ENCODE peak calls at places on chromosomes 11 and 22, in five cellular contexts. One of them, this sample, is unnamed.

GRCh38 chr11:78277314-78277994 is 88.7 kb downstream of the USP35 start:
- DNase-seq in retinal pigment epithelial cell: no peak
- DNase-seq in mucosa of descending colon: peak; percentile 56
- DNase-seq in AG10803: no peak
- DNase-seq in H7: no peak
- DNase-seq in this sample: no peak

GRCh38 chr11:16924826-16925494 is 89.3 kb downstream of the PLEKHA7 start:
- DNase-seq in mucosa of descending colon: peak; percentile 88
- DNase-seq in retinal pigment epithelial cell: no peak
- DNase-seq in AG10803: peak; percentile 7
- DNase-seq in H7: peak; percentile 87
- DNase-seq in this sample: peak; percentile 64

GRCh38 chr11:13249992-13250391 is 27.6 kb upstream of the BMAL1 start:
- DNase-seq in mucosa of descending colon: no peak
- DNase-seq in AG10803: no peak
- DNase-seq in retinal pigment epithelial cell: no peak
- DNase-seq in H7: no peak
- DNase-seq in this sample: peak; percentile 52

GRCh38 chr11:96006016-96006415 is 82.1 kb upstream of the MTMR2 start:
- DNase-seq in mucosa of descending colon: no peak
- DNase-seq in H7: no peak
- DNase-seq in AG10803: no peak
- DNase-seq in retinal pigment epithelial cell: no peak
- DNase-seq in this sample: no peak

GRCh38 chr11:102240502-102240901 is 76.8 kb upstream of the BIRC3 start:
- DNase-seq in H7: no peak
- DNase-seq in retinal pigment epithelial cell: peak; percentile 77
- DNase-seq in AG10803: peak; percentile 88
- DNase-seq in mucosa of descending colon: no peak
- DNase-seq in this sample: peak; percentile 61

GRCh38 chr11:76978818-76979217 is 55.4 kb upstream of the B3GNT6 start:
- DNase-seq in retinal pigment epithelial cell: no peak
- DNase-seq in mucosa of descending colon: no peak
- DNase-seq in AG10803: no peak
- DNase-seq in H7: no peak
- DNase-seq in this sample: no peak

GRCh38 chr11:31995525-31996123 is 95.2 kb upstream of the RCN1 start:
- DNase-seq in retinal pigment epithelial cell: no peak
- DNase-seq in H7: no peak
- DNase-seq in mucosa of descending colon: no peak
- DNase-seq in AG10803: peak; percentile 29
- DNase-seq in this sample: peak; percentile 11

GRCh38 chr11:37595845-37596244 is 997.8 kb upstream of the RAG2 start:
- DNase-seq in AG10803: no peak
- DNase-seq in mucosa of descending colon: no peak
- DNase-seq in retinal pigment epithelial cell: no peak
- DNase-seq in H7: no peak
- DNase-seq in this sample: no peak

GRCh38 chr22:38948181-38948940 is 9.0 kb upstream of the APOBEC3A start:
- DNase-seq in mucosa of descending colon: peak; percentile 26
- DNase-seq in AG10803: no peak
- DNase-seq in H7: no peak
- DNase-seq in retinal pigment epithelial cell: no peak
- DNase-seq in this sample: no peak

GRCh38 chr11:66172146-66172545 is 96.3 kb upstream of the RAB1B start:
- DNase-seq in H7: no peak
- DNase-seq in AG10803: peak; percentile 9
- DNase-seq in mucosa of descending colon: no peak
- DNase-seq in retinal pigment epithelial cell: no peak
- DNase-seq in this sample: peak; percentile 66
- H3K4me3 ChIP-seq in H7: no peak overlapping the region
- H3K4me3 ChIP-seq in AG10803: no peak overlapping the region
- H3K4me3 ChIP-seq in mucosa of descending colon: no peak overlapping the region
- H3K4me3 ChIP-seq in retinal pigment epithelial cell: no peak overlapping the region
- H3K4me3 ChIP-seq in this sample: no peak overlapping the region

GRCh38 chr11:72740060-72740424 is 12.2 kb downstream of the ARAP1 start:
- DNase-seq in retinal pigment epithelial cell: no peak
- DNase-seq in mucosa of descending colon: no peak
- DNase-seq in AG10803: no peak
- DNase-seq in H7: no peak
- DNase-seq in this sample: no peak

GRCh38 chr11:72737341-72737740 is 14.9 kb downstream of the ARAP1 start:
- DNase-seq in AG10803: no peak
- DNase-seq in retinal pigment epithelial cell: no peak
- DNase-seq in H7: no peak
- DNase-seq in mucosa of descending colon: no peak
- DNase-seq in this sample: no peak

GRCh38 chr11:72739240-72740059 is 12.8 kb downstream of the ARAP1 start:
- DNase-seq in AG10803: no peak
- DNase-seq in mucosa of descending colon: no peak
- DNase-seq in H7: no peak
- DNase-seq in retinal pigment epithelial cell: no peak
- DNase-seq in this sample: no peak

GRCh38 chr11:72736452-72737069 is 15.6 kb downstream of the ARAP1 start:
- DNase-seq in retinal pigment epithelial cell: no peak
- DNase-seq in H7: peak; percentile 51
- DNase-seq in AG10803: peak; percentile 50
- DNase-seq in mucosa of descending colon: no peak
- DNase-seq in this sample: peak; percentile 86

DNA sequence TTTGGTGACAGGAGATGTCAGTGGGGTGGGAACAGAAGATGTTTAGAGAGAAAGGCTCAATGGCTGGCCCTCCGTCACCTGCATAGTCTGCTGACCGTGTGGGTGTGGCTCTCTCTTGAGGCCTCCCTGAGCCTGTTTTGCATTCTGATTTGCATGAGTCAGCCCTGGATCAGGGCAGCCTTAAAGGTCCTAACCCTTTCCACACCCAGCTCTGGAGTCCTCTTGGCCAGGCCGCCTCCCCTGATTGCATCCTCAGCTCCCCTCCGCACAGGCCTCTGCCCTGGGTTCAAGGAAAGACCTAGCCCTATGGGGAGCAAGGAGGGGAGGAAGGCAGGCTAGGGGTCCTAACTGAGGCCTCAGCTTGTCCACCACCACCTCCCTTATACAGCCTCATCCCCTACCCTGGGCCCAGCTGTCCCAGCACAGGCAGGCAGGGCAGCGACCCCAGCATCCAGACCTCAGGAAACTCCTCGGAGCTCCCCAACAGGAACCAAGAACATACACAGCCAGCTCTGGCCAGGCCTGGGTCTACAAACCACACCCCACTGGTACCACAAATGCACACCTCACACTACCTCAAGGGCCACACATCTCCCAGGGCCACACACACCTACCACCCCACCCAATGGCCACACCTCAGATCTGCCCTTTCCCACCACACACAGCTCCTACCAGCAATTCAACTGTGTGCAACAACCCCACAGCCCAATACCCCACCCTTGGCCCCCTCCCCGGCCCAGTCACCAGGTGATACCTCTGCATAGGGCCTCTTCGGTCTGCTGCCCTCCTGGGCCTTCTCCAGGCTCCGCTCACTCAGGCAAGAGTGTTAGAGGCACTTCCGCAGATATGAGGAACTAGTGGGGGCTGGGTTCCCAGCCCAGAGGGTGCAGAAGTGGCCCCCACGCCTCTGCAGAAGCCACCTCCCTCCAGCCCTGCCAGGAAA is 13.7 kb downstream of the ARAP1 start:
- DNase-seq in H7: peak; percentile 59
- DNase-seq in mucosa of descending colon: no peak
- DNase-seq in retinal pigment epithelial cell: no peak
- DNase-seq in AG10803: peak; percentile 52
- DNase-seq in this sample: peak; percentile 53
- H3K4me3 ChIP-seq in H7: no peak overlapping the region
- H3K4me3 ChIP-seq in mucosa of descending colon: no peak overlapping the region
- H3K4me3 ChIP-seq in retinal pigment epithelial cell: no peak overlapping the region
- H3K4me3 ChIP-seq in AG10803: no peak overlapping the region
- H3K4me3 ChIP-seq in this sample: no peak overlapping the region

DNA sequence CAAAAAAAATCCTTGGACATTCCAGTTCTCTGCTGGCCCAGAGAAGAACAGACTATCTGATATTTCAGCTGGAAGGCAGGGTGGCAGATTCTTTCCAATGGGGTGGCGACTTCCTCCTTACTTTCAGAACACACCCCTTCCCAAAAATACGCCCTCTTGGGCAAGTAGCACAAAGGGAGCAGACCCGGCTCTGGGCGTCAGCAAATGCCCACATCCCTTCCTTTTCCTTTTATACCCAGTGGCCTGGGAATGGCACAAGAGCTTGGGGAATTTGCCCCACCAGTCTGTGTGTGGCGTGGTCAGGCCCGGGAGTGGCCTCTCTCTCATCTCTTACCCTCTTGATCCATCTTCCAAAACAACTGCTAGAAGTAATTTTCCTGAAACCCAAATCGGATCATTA is 33.0 kb upstream of the NUP160 start:
- DNase-seq in H7: no peak
- DNase-seq in mucosa of descending colon: no peak
- DNase-seq in retinal pigment epithelial cell: no peak
- DNase-seq in AG10803: no peak
- DNase-seq in this sample: no peak
- H3K4me3 ChIP-seq in H7: no peak overlapping the region
- H3K4me3 ChIP-seq in mucosa of descending colon: no peak overlapping the region
- H3K4me3 ChIP-seq in retinal pigment epithelial cell: no peak overlapping the region
- H3K4me3 ChIP-seq in AG10803: no peak overlapping the region
- H3K4me3 ChIP-seq in this sample: no peak overlapping the region

GRCh38 chr22:27919943-27920755 is 1.1 kb upstream of the PITPNB start:
- DNase-seq in mucosa of descending colon: no peak
- DNase-seq in H7: peak; percentile 63
- DNase-seq in retinal pigment epithelial cell: peak; percentile 18
- DNase-seq in AG10803: peak; percentile 77
- DNase-seq in this sample: peak; percentile 75
- H3K4me3 ChIP-seq in mucosa of descending colon: peak overlapping the region; percentile 99
- H3K4me3 ChIP-seq in H7: peak overlapping the region; percentile 92
- H3K4me3 ChIP-seq in retinal pigment epithelial cell: peak overlapping the region; percentile 73
- H3K4me3 ChIP-seq in AG10803: peak overlapping the region; percentile 85
- H3K4me3 ChIP-seq in this sample: peak overlapping the region; percentile 66

GRCh38 chr11:129023968-129024676 is 81.5 kb upstream of the TP53AIP1 start:
- DNase-seq in AG10803: no peak
- DNase-seq in mucosa of descending colon: peak; percentile 83
- DNase-seq in H7: peak; percentile 57
- DNase-seq in retinal pigment epithelial cell: no peak
- DNase-seq in this sample: peak; percentile 7
- H3K4me3 ChIP-seq in AG10803: no peak overlapping the region
- H3K4me3 ChIP-seq in mucosa of descending colon: no peak overlapping the region
- H3K4me3 ChIP-seq in H7: no peak overlapping the region
- H3K4me3 ChIP-seq in retinal pigment epithelial cell: no peak overlapping the region
- H3K4me3 ChIP-seq in this sample: no peak overlapping the region

GRCh38 chr22:30824096-30824495 is 129.4 kb downstream of the OSBP2 start:
- DNase-seq in retinal pigment epithelial cell: no peak
- DNase-seq in AG10803: no peak
- DNase-seq in H7: no peak
- DNase-seq in mucosa of descending colon: no peak
- DNase-seq in this sample: no peak

GRCh38 chr22:30821381-30821780 is 126.7 kb downstream of the OSBP2 start:
- DNase-seq in H7: no peak
- DNase-seq in retinal pigment epithelial cell: no peak
- DNase-seq in AG10803: no peak
- DNase-seq in mucosa of descending colon: no peak
- DNase-seq in this sample: no peak

GRCh38 chr22:30821863-30822215 is 127.2 kb downstream of the OSBP2 start:
- DNase-seq in AG10803: no peak
- DNase-seq in retinal pigment epithelial cell: no peak
- DNase-seq in mucosa of descending colon: no peak
- DNase-seq in H7: peak; percentile 63
- DNase-seq in this sample: no peak

GRCh38 chr22:30822216-30823014 is 127.7 kb downstream of the OSBP2 start:
- DNase-seq in H7: peak; percentile 87
- DNase-seq in mucosa of descending colon: no peak
- DNase-seq in AG10803: no peak
- DNase-seq in retinal pigment epithelial cell: no peak
- DNase-seq in this sample: no peak

GRCh38 chr22:30823015-30823370 is 128.3 kb downstream of the OSBP2 start:
- DNase-seq in mucosa of descending colon: no peak
- DNase-seq in AG10803: no peak
- DNase-seq in H7: peak; percentile 91
- DNase-seq in retinal pigment epithelial cell: no peak
- DNase-seq in this sample: peak; percentile 18
- H3K4me3 ChIP-seq in mucosa of descending colon: no peak overlapping the region
- H3K4me3 ChIP-seq in AG10803: no peak overlapping the region
- H3K4me3 ChIP-seq in H7: no peak overlapping the region
- H3K4me3 ChIP-seq in retinal pigment epithelial cell: peak overlapping the region; percentile 47
- H3K4me3 ChIP-seq in this sample: no peak overlapping the region

GRCh38 chr11:85800595-85801342 is 10.2 kb downstream of the SYTL2 start:
- DNase-seq in H7: no peak
- DNase-seq in mucosa of descending colon: no peak
- DNase-seq in AG10803: no peak
- DNase-seq in retinal pigment epithelial cell: no peak
- DNase-seq in this sample: no peak
- H3K4me3 ChIP-seq in H7: no peak overlapping the region
- H3K4me3 ChIP-seq in mucosa of descending colon: no peak overlapping the region
- H3K4me3 ChIP-seq in AG10803: no peak overlapping the region
- H3K4me3 ChIP-seq in retinal pigment epithelial cell: no peak overlapping the region
- H3K4me3 ChIP-seq in this sample: no peak overlapping the region

DNA sequence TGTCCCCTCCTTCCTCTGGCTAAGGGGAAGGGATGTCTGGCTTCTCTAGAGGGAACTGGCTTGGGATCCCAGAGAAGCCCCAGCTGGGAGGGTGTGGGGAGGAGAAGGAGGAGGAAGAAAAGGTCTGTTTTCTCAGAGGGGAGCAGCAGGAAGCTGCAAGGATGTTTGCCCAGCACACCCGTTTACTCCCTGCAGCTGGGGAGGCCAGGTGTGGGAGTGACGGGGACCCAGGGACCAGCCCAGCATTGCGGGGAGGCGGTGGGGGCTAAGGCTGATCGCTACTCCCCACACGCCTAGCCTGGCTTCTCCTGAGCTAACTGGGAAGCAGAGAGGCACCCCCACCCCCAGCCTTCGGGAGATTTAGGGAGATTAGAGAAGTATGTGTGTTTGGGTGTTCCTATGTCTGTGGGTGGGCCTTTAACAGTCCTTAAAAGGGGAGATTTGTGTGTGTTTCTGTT is 3.9 kb downstream of the CREB3L1 start:
- DNase-seq in AG10803: no peak
- DNase-seq in retinal pigment epithelial cell: no peak
- DNase-seq in H7: peak; percentile 67
- DNase-seq in mucosa of descending colon: peak; percentile 84
- DNase-seq in this sample: peak; percentile 37
- H3K4me3 ChIP-seq in AG10803: peak overlapping the region; percentile 99
- H3K4me3 ChIP-seq in retinal pigment epithelial cell: peak overlapping the region; percentile 14
- H3K4me3 ChIP-seq in H7: no peak overlapping the region
- H3K4me3 ChIP-seq in mucosa of descending colon: no peak overlapping the region
- H3K4me3 ChIP-seq in this sample: peak overlapping the region; percentile 98